ENCODE peak calls at places on chromosomes 4 and X, in ten cellular contexts. One of them, this sample, is unnamed.
A peak's percentile ranks its signal among the peaks of the same experiment; 100 is the strongest.

GRCh38 chr4:155978810-155979209 is 25.1 kb upstream of the CTSO start:
- DNase-seq in activated CD8-positive, alpha-beta memory T cell treated with anti-CD3 and anti-CD28 coated beads, Interleukin-2, amount 50 U/mL, for 48 hours: no peak
- DNase-seq in left lung: no peak
- DNase-seq in fibroblast of the conjunctiva: no peak
- DNase-seq in right atrium auricular region: no peak
- DNase-seq in right lobe of liver: no peak
- DNase-seq in HT1080: no peak
- DNase-seq in GM04504: no peak
- DNase-seq in CD8-positive, alpha-beta memory T cell: no peak
- DNase-seq in GM03348: no peak
- DNase-seq in this sample: no peak

GRCh38 chrX:48833531-48834138 is 1.8 kb downstream of the PCSK1N start:
- DNase-seq in activated CD8-positive, alpha-beta memory T cell treated with anti-CD3 and anti-CD28 coated beads, Interleukin-2, amount 50 U/mL, for 48 hours: no peak
- DNase-seq in left lung: no peak
- DNase-seq in fibroblast of the conjunctiva: no peak
- DNase-seq in right atrium auricular region: no peak
- DNase-seq in right lobe of liver: no peak
- DNase-seq in HT1080: no peak
- DNase-seq in GM04504: peak; percentile 4
- DNase-seq in CD8-positive, alpha-beta memory T cell: no peak
- DNase-seq in GM03348: no peak
- DNase-seq in this sample: no peak

GRCh38 chr4:156293657-156294297 is 340.1 kb upstream of the CTSO start:
- DNase-seq in activated CD8-positive, alpha-beta memory T cell treated with anti-CD3 and anti-CD28 coated beads, Interleukin-2, amount 50 U/mL, for 48 hours: no peak
- DNase-seq in left lung: no peak
- DNase-seq in fibroblast of the conjunctiva: peak; percentile 70
- DNase-seq in right atrium auricular region: no peak
- DNase-seq in right lobe of liver: no peak
- DNase-seq in HT1080: peak; percentile 73
- DNase-seq in GM04504: no peak
- DNase-seq in CD8-positive, alpha-beta memory T cell: no peak
- DNase-seq in GM03348: peak; percentile 14
- DNase-seq in this sample: peak; percentile 94

GRCh38 chr4:76956961-76957738 is 7.6 kb downstream of the SEPTIN11 start:
- DNase-seq in activated CD8-positive, alpha-beta memory T cell treated with anti-CD3 and anti-CD28 coated beads, Interleukin-2, amount 50 U/mL, for 48 hours: no peak
- DNase-seq in left lung: no peak
- DNase-seq in fibroblast of the conjunctiva: no peak
- DNase-seq in right atrium auricular region: no peak
- DNase-seq in right lobe of liver: no peak
- DNase-seq in HT1080: no peak
- DNase-seq in GM04504: no peak
- DNase-seq in CD8-positive, alpha-beta memory T cell: no peak
- DNase-seq in GM03348: no peak
- DNase-seq in this sample: no peak

GRCh38 chr4:152038238-152038637 is 277.4 kb upstream of the GATB start:
- DNase-seq in activated CD8-positive, alpha-beta memory T cell treated with anti-CD3 and anti-CD28 coated beads, Interleukin-2, amount 50 U/mL, for 48 hours: no peak
- DNase-seq in left lung: no peak
- DNase-seq in fibroblast of the conjunctiva: no peak
- DNase-seq in right atrium auricular region: no peak
- DNase-seq in right lobe of liver: no peak
- DNase-seq in HT1080: no peak
- DNase-seq in GM04504: no peak
- DNase-seq in CD8-positive, alpha-beta memory T cell: no peak
- DNase-seq in GM03348: peak; percentile 36
- DNase-seq in this sample: peak; percentile 23

GRCh38 chr4:89403826-89404225 is 96.2 kb upstream of the GPRIN3 start:
- DNase-seq in activated CD8-positive, alpha-beta memory T cell treated with anti-CD3 and anti-CD28 coated beads, Interleukin-2, amount 50 U/mL, for 48 hours: no peak
- DNase-seq in left lung: no peak
- DNase-seq in fibroblast of the conjunctiva: no peak
- DNase-seq in right atrium auricular region: no peak
- DNase-seq in right lobe of liver: no peak
- DNase-seq in HT1080: no peak
- DNase-seq in GM04504: no peak
- DNase-seq in CD8-positive, alpha-beta memory T cell: no peak
- DNase-seq in GM03348: no peak
- DNase-seq in this sample: no peak

GRCh38 chr4:42412251-42412650 is 15.0 kb downstream of the SHISA3 start:
- DNase-seq in activated CD8-positive, alpha-beta memory T cell treated with anti-CD3 and anti-CD28 coated beads, Interleukin-2, amount 50 U/mL, for 48 hours: no peak
- DNase-seq in left lung: no peak
- DNase-seq in fibroblast of the conjunctiva: peak; percentile 38
- DNase-seq in right atrium auricular region: no peak
- DNase-seq in right lobe of liver: no peak
- DNase-seq in HT1080: peak; percentile 81
- DNase-seq in GM04504: peak; percentile 17
- DNase-seq in CD8-positive, alpha-beta memory T cell: no peak
- DNase-seq in GM03348: peak; percentile 51
- DNase-seq in this sample: peak; percentile 67

GRCh38 chrX:17377047-17377692 is 2.2 kb downstream of the NHS start:
- DNase-seq in activated CD8-positive, alpha-beta memory T cell treated with anti-CD3 and anti-CD28 coated beads, Interleukin-2, amount 50 U/mL, for 48 hours: peak; percentile 58
- DNase-seq in left lung: peak; percentile 32
- DNase-seq in fibroblast of the conjunctiva: no peak
- DNase-seq in right atrium auricular region: no peak
- DNase-seq in right lobe of liver: no peak
- DNase-seq in HT1080: peak; percentile 75
- DNase-seq in GM04504: no peak
- DNase-seq in CD8-positive, alpha-beta memory T cell: no peak
- DNase-seq in GM03348: peak; percentile 47
- DNase-seq in this sample: no peak

GRCh38 chr4:75542824-75543223 is 13.0 kb upstream of the ODAPH start:
- DNase-seq in activated CD8-positive, alpha-beta memory T cell treated with anti-CD3 and anti-CD28 coated beads, Interleukin-2, amount 50 U/mL, for 48 hours: no peak
- DNase-seq in left lung: no peak
- DNase-seq in fibroblast of the conjunctiva: no peak
- DNase-seq in right atrium auricular region: no peak
- DNase-seq in right lobe of liver: no peak
- DNase-seq in HT1080: peak; percentile 95
- DNase-seq in GM04504: peak; percentile 42
- DNase-seq in CD8-positive, alpha-beta memory T cell: no peak
- DNase-seq in GM03348: peak; percentile 60
- DNase-seq in this sample: peak; percentile 80

GRCh38 chrX:17654116-17654515 is 83.2 kb upstream of the SCML1 start:
- DNase-seq in activated CD8-positive, alpha-beta memory T cell treated with anti-CD3 and anti-CD28 coated beads, Interleukin-2, amount 50 U/mL, for 48 hours: peak; percentile 57
- DNase-seq in left lung: no peak
- DNase-seq in fibroblast of the conjunctiva: no peak
- DNase-seq in right atrium auricular region: no peak
- DNase-seq in right lobe of liver: no peak
- DNase-seq in HT1080: no peak
- DNase-seq in GM04504: no peak
- DNase-seq in CD8-positive, alpha-beta memory T cell: peak; percentile 36
- DNase-seq in GM03348: no peak
- DNase-seq in this sample: no peak

GRCh38 chr4:61950625-61951024 is 750.5 kb downstream of the ADGRL3 start:
- DNase-seq in activated CD8-positive, alpha-beta memory T cell treated with anti-CD3 and anti-CD28 coated beads, Interleukin-2, amount 50 U/mL, for 48 hours: no peak
- DNase-seq in left lung: no peak
- DNase-seq in fibroblast of the conjunctiva: no peak
- DNase-seq in right atrium auricular region: no peak
- DNase-seq in right lobe of liver: no peak
- DNase-seq in HT1080: no peak
- DNase-seq in GM04504: no peak
- DNase-seq in CD8-positive, alpha-beta memory T cell: no peak
- DNase-seq in GM03348: no peak
- DNase-seq in this sample: no peak

GRCh38 chrX:45769919-45770582 is 569.4 kb upstream of the DIPK2B start:
- DNase-seq in activated CD8-positive, alpha-beta memory T cell treated with anti-CD3 and anti-CD28 coated beads, Interleukin-2, amount 50 U/mL, for 48 hours: peak; percentile 71
- DNase-seq in left lung: peak; percentile 86
- DNase-seq in fibroblast of the conjunctiva: peak; percentile 90
- DNase-seq in right atrium auricular region: peak; percentile 80
- DNase-seq in right lobe of liver: peak; percentile 69
- DNase-seq in HT1080: peak; percentile 88
- DNase-seq in GM04504: peak; percentile 74
- DNase-seq in CD8-positive, alpha-beta memory T cell: no peak
- DNase-seq in GM03348: peak; percentile 73
- DNase-seq in this sample: no peak

GRCh38 chrX:12480956-12481355 is 310.3 kb upstream of the PRPS2 start:
- DNase-seq in activated CD8-positive, alpha-beta memory T cell treated with anti-CD3 and anti-CD28 coated beads, Interleukin-2, amount 50 U/mL, for 48 hours: no peak
- DNase-seq in left lung: no peak
- DNase-seq in fibroblast of the conjunctiva: no peak
- DNase-seq in right atrium auricular region: no peak
- DNase-seq in right lobe of liver: no peak
- DNase-seq in HT1080: peak; percentile 43
- DNase-seq in GM04504: no peak
- DNase-seq in CD8-positive, alpha-beta memory T cell: no peak
- DNase-seq in GM03348: peak; percentile 5
- DNase-seq in this sample: no peak

GRCh38 chr4:156251373-156252065 is 297.9 kb upstream of the CTSO start:
- DNase-seq in activated CD8-positive, alpha-beta memory T cell treated with anti-CD3 and anti-CD28 coated beads, Interleukin-2, amount 50 U/mL, for 48 hours: no peak
- DNase-seq in left lung: no peak
- DNase-seq in fibroblast of the conjunctiva: no peak
- DNase-seq in right atrium auricular region: no peak
- DNase-seq in right lobe of liver: no peak
- DNase-seq in HT1080: no peak
- DNase-seq in GM04504: no peak
- DNase-seq in CD8-positive, alpha-beta memory T cell: no peak
- DNase-seq in GM03348: no peak
- DNase-seq in this sample: no peak

GRCh38 chr4:119110121-119110520 is 25.5 kb upstream of the MYOZ2 start:
- DNase-seq in activated CD8-positive, alpha-beta memory T cell treated with anti-CD3 and anti-CD28 coated beads, Interleukin-2, amount 50 U/mL, for 48 hours: no peak
- DNase-seq in left lung: no peak
- DNase-seq in fibroblast of the conjunctiva: no peak
- DNase-seq in right atrium auricular region: no peak
- DNase-seq in right lobe of liver: no peak
- DNase-seq in HT1080: no peak
- DNase-seq in GM04504: peak; percentile 63
- DNase-seq in CD8-positive, alpha-beta memory T cell: no peak
- DNase-seq in GM03348: no peak
- DNase-seq in this sample: no peak

GRCh38 chrX:16946971-16947562 is 609 bp downstream of the REPS2 start:
- DNase-seq in activated CD8-positive, alpha-beta memory T cell treated with anti-CD3 and anti-CD28 coated beads, Interleukin-2, amount 50 U/mL, for 48 hours: peak; percentile 46
- DNase-seq in left lung: peak; percentile 36
- DNase-seq in fibroblast of the conjunctiva: no peak
- DNase-seq in right atrium auricular region: no peak
- DNase-seq in right lobe of liver: peak; percentile 71
- DNase-seq in HT1080: no peak
- DNase-seq in GM04504: no peak
- DNase-seq in CD8-positive, alpha-beta memory T cell: no peak
- DNase-seq in GM03348: no peak
- DNase-seq in this sample: no peak

GRCh38 chr4:169059294-169060201 is 49.5 kb upstream of the CBR4 start:
- DNase-seq in activated CD8-positive, alpha-beta memory T cell treated with anti-CD3 and anti-CD28 coated beads, Interleukin-2, amount 50 U/mL, for 48 hours: no peak
- DNase-seq in left lung: no peak
- DNase-seq in fibroblast of the conjunctiva: no peak
- DNase-seq in right atrium auricular region: peak; percentile 78
- DNase-seq in right lobe of liver: no peak
- DNase-seq in HT1080: no peak
- DNase-seq in GM04504: no peak
- DNase-seq in CD8-positive, alpha-beta memory T cell: no peak
- DNase-seq in GM03348: peak; percentile 68
- DNase-seq in this sample: no peak

GRCh38 chr4:169663894-169664293 is 43.5 kb downstream of the CLCN3 start:
- DNase-seq in activated CD8-positive, alpha-beta memory T cell treated with anti-CD3 and anti-CD28 coated beads, Interleukin-2, amount 50 U/mL, for 48 hours: no peak
- DNase-seq in left lung: no peak
- DNase-seq in fibroblast of the conjunctiva: no peak
- DNase-seq in right atrium auricular region: no peak
- DNase-seq in right lobe of liver: no peak
- DNase-seq in HT1080: peak; percentile 65
- DNase-seq in GM04504: no peak
- DNase-seq in CD8-positive, alpha-beta memory T cell: no peak
- DNase-seq in GM03348: no peak
- DNase-seq in this sample: peak; percentile 31

GRCh38 chr4:121960801-121961200 is 8.9 kb upstream of the TRPC3 start:
- DNase-seq in activated CD8-positive, alpha-beta memory T cell treated with anti-CD3 and anti-CD28 coated beads, Interleukin-2, amount 50 U/mL, for 48 hours: no peak
- DNase-seq in left lung: no peak
- DNase-seq in fibroblast of the conjunctiva: no peak
- DNase-seq in right atrium auricular region: no peak
- DNase-seq in right lobe of liver: no peak
- DNase-seq in HT1080: no peak
- DNase-seq in GM04504: no peak
- DNase-seq in CD8-positive, alpha-beta memory T cell: no peak
- DNase-seq in GM03348: no peak
- DNase-seq in this sample: no peak

GRCh38 chr4:51909236-51909703 is 66.3 kb downstream of the DCUN1D4 start:
- DNase-seq in activated CD8-positive, alpha-beta memory T cell treated with anti-CD3 and anti-CD28 coated beads, Interleukin-2, amount 50 U/mL, for 48 hours: no peak
- DNase-seq in left lung: no peak
- DNase-seq in fibroblast of the conjunctiva: no peak
- DNase-seq in right atrium auricular region: no peak
- DNase-seq in right lobe of liver: peak; percentile 91
- DNase-seq in HT1080: no peak
- DNase-seq in GM04504: no peak
- DNase-seq in CD8-positive, alpha-beta memory T cell: no peak
- DNase-seq in GM03348: no peak
- DNase-seq in this sample: no peak

GRCh38 chr4:148881860-148882643 is 439.8 kb upstream of the NR3C2 start:
- DNase-seq in activated CD8-positive, alpha-beta memory T cell treated with anti-CD3 and anti-CD28 coated beads, Interleukin-2, amount 50 U/mL, for 48 hours: no peak
- DNase-seq in left lung: no peak
- DNase-seq in fibroblast of the conjunctiva: no peak
- DNase-seq in right atrium auricular region: no peak
- DNase-seq in right lobe of liver: no peak
- DNase-seq in HT1080: no peak
- DNase-seq in GM04504: no peak
- DNase-seq in CD8-positive, alpha-beta memory T cell: no peak
- DNase-seq in GM03348: no peak
- DNase-seq in this sample: no peak

GRCh38 chr4:8269535-8270417 is at the start of gene HTRA3:
- DNase-seq in activated CD8-positive, alpha-beta memory T cell treated with anti-CD3 and anti-CD28 coated beads, Interleukin-2, amount 50 U/mL, for 48 hours: no peak
- DNase-seq in left lung: no peak
- DNase-seq in fibroblast of the conjunctiva: no peak
- DNase-seq in right atrium auricular region: peak; percentile 76
- DNase-seq in right lobe of liver: no peak
- DNase-seq in HT1080: no peak
- DNase-seq in GM04504: no peak
- DNase-seq in CD8-positive, alpha-beta memory T cell: no peak
- DNase-seq in GM03348: peak; percentile 72
- DNase-seq in this sample: no peak

GRCh38 chr4:128228021-128228571 is 59.5 kb downstream of the PGRMC2 start:
- DNase-seq in activated CD8-positive, alpha-beta memory T cell treated with anti-CD3 and anti-CD28 coated beads, Interleukin-2, amount 50 U/mL, for 48 hours: no peak
- DNase-seq in left lung: no peak
- DNase-seq in fibroblast of the conjunctiva: no peak
- DNase-seq in right atrium auricular region: no peak
- DNase-seq in right lobe of liver: no peak
- DNase-seq in HT1080: no peak
- DNase-seq in GM04504: no peak
- DNase-seq in CD8-positive, alpha-beta memory T cell: no peak
- DNase-seq in GM03348: peak; percentile 16
- DNase-seq in this sample: no peak

GRCh38 chr4:148103647-148104355 is 338.4 kb downstream of the NR3C2 start:
- DNase-seq in activated CD8-positive, alpha-beta memory T cell treated with anti-CD3 and anti-CD28 coated beads, Interleukin-2, amount 50 U/mL, for 48 hours: no peak
- DNase-seq in left lung: no peak
- DNase-seq in fibroblast of the conjunctiva: no peak
- DNase-seq in right atrium auricular region: no peak
- DNase-seq in right lobe of liver: no peak
- DNase-seq in HT1080: no peak
- DNase-seq in GM04504: no peak
- DNase-seq in CD8-positive, alpha-beta memory T cell: no peak
- DNase-seq in GM03348: no peak
- DNase-seq in this sample: no peak

GRCh38 chr4:164368894-164369293 is 385.0 kb upstream of the SMIM31 start:
- DNase-seq in activated CD8-positive, alpha-beta memory T cell treated with anti-CD3 and anti-CD28 coated beads, Interleukin-2, amount 50 U/mL, for 48 hours: no peak
- DNase-seq in left lung: no peak
- DNase-seq in fibroblast of the conjunctiva: no peak
- DNase-seq in right atrium auricular region: no peak
- DNase-seq in right lobe of liver: no peak
- DNase-seq in HT1080: no peak
- DNase-seq in GM04504: no peak
- DNase-seq in CD8-positive, alpha-beta memory T cell: no peak
- DNase-seq in GM03348: no peak
- DNase-seq in this sample: no peak

GRCh38 chrX:42714981-42715688 is 62.8 kb downstream of the PPP1R2C start:
- DNase-seq in activated CD8-positive, alpha-beta memory T cell treated with anti-CD3 and anti-CD28 coated beads, Interleukin-2, amount 50 U/mL, for 48 hours: peak; percentile 51
- DNase-seq in left lung: peak; percentile 52
- DNase-seq in fibroblast of the conjunctiva: no peak
- DNase-seq in right atrium auricular region: no peak
- DNase-seq in right lobe of liver: peak; percentile 62
- DNase-seq in HT1080: peak; percentile 47
- DNase-seq in GM04504: no peak
- DNase-seq in CD8-positive, alpha-beta memory T cell: no peak
- DNase-seq in GM03348: no peak
- DNase-seq in this sample: no peak

GRCh38 chr4:117400039-117400835 is 314.9 kb upstream of the TRAM1L1 start:
- DNase-seq in activated CD8-positive, alpha-beta memory T cell treated with anti-CD3 and anti-CD28 coated beads, Interleukin-2, amount 50 U/mL, for 48 hours: no peak
- DNase-seq in left lung: no peak
- DNase-seq in fibroblast of the conjunctiva: peak; percentile 54
- DNase-seq in right atrium auricular region: no peak
- DNase-seq in right lobe of liver: no peak
- DNase-seq in HT1080: peak; percentile 88
- DNase-seq in GM04504: no peak
- DNase-seq in CD8-positive, alpha-beta memory T cell: no peak
- DNase-seq in GM03348: peak; percentile 35
- DNase-seq in this sample: peak; percentile 55

GRCh38 chrX:44570524-44570923 is 27.9 kb upstream of the FUNDC1 start:
- DNase-seq in activated CD8-positive, alpha-beta memory T cell treated with anti-CD3 and anti-CD28 coated beads, Interleukin-2, amount 50 U/mL, for 48 hours: no peak
- DNase-seq in left lung: no peak
- DNase-seq in fibroblast of the conjunctiva: no peak
- DNase-seq in right atrium auricular region: no peak
- DNase-seq in right lobe of liver: no peak
- DNase-seq in HT1080: peak; percentile 0
- DNase-seq in GM04504: no peak
- DNase-seq in CD8-positive, alpha-beta memory T cell: no peak
- DNase-seq in GM03348: peak; percentile 4
- DNase-seq in this sample: no peak